ENCODE peak calls at places on chromosome 15, in ten cellular contexts. V is A549; U is lower leg skin; J is frontal cortex; Z is activated T-cell treated with anti-CD3 and anti-CD28 coated beads, Interleukin-2, amount 50 U/mL, for 72 hours; O is amniotic epithelial cell; Y is nucleus accumbens; I is foreskin fibroblast; E is bronchial epithelial cell; K is activated CD4-positive, alpha-beta T cell treated with anti-CD3 and anti-CD28 coated beads, Interleukin-2, amount 50 U/mL, for 48 hours. B is an unnamed sample.

GRCh38 chr15:25397110-25397509 is 41.7 kb downstream of the UBE3A start:
- DNase-seq in Y (no peak), J (no peak), I (no peak), U (no peak), Z (no peak), K (no peak), V (no peak), O (no peak), E (no peak), B (no peak)

GRCh38 chr15:101538177-101538576 is 48.7 kb upstream of the PCSK6 start:
- DNase-seq in I (no peak), Y (no peak), Z (no peak), V (no peak), O (no peak), U (no peak), K (no peak), E (no peak), J (no peak), B (no peak)

GRCh38 chr15:66039117-66039860 is 170.0 kb downstream of the RAB11A start:
- DNase-seq in Y (no peak), E (peak), I (no peak), V (no peak), U (no peak), Z (no peak), O (no peak), K (no peak), J (no peak), B (no peak)

GRCh38 chr15:40650479-40650878 is 44.5 kb upstream of the RAD51 start:
- DNase-seq in U (no peak), I (no peak), V (no peak), J (no peak), E (no peak), O (no peak), Z (no peak), Y (no peak), K (no peak), B (no peak)

GRCh38 chr15:61879219-61879618 is 181.0 kb downstream of the VPS13C start:
- DNase-seq in E (peak), U (no peak), Z (no peak), Y (no peak), O (no peak), I (no peak), J (no peak), V (no peak), K (no peak), B (no peak)

GRCh38 chr15:75107905-75108838 is 84.8 kb downstream of the PPCDC start:
- DNase-seq in Y (no peak), O (peak), K (peak), J (no peak), I (peak), V (peak), E (peak), Z (peak), U (peak), B (no peak)

GRCh38 chr15:92095691-92096090 is 242.2 kb downstream of the SLCO3A1 start:
- DNase-seq in J (no peak), U (no peak), V (no peak), K (no peak), Y (no peak), O (no peak), E (no peak), I (no peak), Z (peak), B (no peak)

GRCh38 chr15:41934843-41935242 is 37.5 kb downstream of the EHD4 start:
- DNase-seq in J (no peak), E (peak), V (no peak), O (no peak), Y (no peak), I (no peak), U (no peak), K (peak), Z (peak), B (peak)

GRCh38 chr15:31236184-31237041 is 90.2 kb upstream of the KLF13 start:
- DNase-seq in Y (peak), O (peak), U (peak), I (peak), J (peak), Z (no peak), K (no peak), V (peak), E (peak), B (no peak)

GRCh38 chr15:70376031-70376928 is 278.6 kb upstream of the TLE3 start:
- DNase-seq in E (no peak), I (no peak), Y (no peak), V (no peak), K (no peak), Z (no peak), O (no peak), U (no peak), J (no peak), B (no peak)

GRCh38 chr15:60070838-60071493 is 66.9 kb downstream of the FOXB1 start:
- DNase-seq in Y (no peak), V (peak), J (no peak), O (peak), U (no peak), E (peak), I (peak), Z (no peak), K (no peak), B (no peak)

GRCh38 chr15:73994419-73994883 is at the start of gene PML:
- DNase-seq in O (peak), K (peak), Z (peak), U (peak), V (peak), Y (peak), E (peak), J (peak), I (peak), B (peak)

GRCh38 chr15:75363786-75364185 is 4.6 kb downstream of the MAN2C1 start:
- DNase-seq in K (no peak), E (no peak), I (no peak), U (no peak), O (no peak), V (no peak), Y (no peak), Z (no peak), J (no peak), B (no peak)

GRCh38 chr15:91867581-91868026 is 14.1 kb downstream of the SLCO3A1 start:
- DNase-seq in U (peak), I (peak), V (peak), Y (no peak), K (peak), J (no peak), Z (no peak), O (peak), E (peak), B (no peak)

GRCh38 chr15:87477759-87478687 is 778.5 kb downstream of the NTRK3 start:
- DNase-seq in U (peak), I (peak), Y (no peak), E (peak), Z (no peak), J (peak), K (no peak), O (peak), V (peak), B (no peak)

GRCh38 chr15:52656412-52656811 is 22.8 kb downstream of the ATOSA start:
- DNase-seq in I (no peak), Y (no peak), O (no peak), K (no peak), E (no peak), U (no peak), J (no peak), Z (no peak), V (no peak), B (no peak)

GRCh38 chr15:69575387-69575786 is 122.8 kb downstream of the RPLP1 start:
- DNase-seq in Y (no peak), V (no peak), Z (no peak), J (no peak), K (no peak), U (no peak), I (no peak), E (no peak), O (no peak), B (no peak)

GRCh38 chr15:32910839-32911238 is 193.0 kb downstream of the GREM1 start:
- DNase-seq in Y (no peak), J (no peak), U (no peak), E (no peak), I (no peak), K (no peak), V (no peak), Z (no peak), O (no peak), B (no peak)

GRCh38 chr15:70833897-70834765 is 19.8 kb downstream of the LARP6 start:
- DNase-seq in Y (no peak), Z (no peak), I (peak), U (no peak), V (peak), J (no peak), O (peak), E (peak), K (no peak), B (peak)

GRCh38 chr15:61087601-61088000 is 141.5 kb downstream of the RORA start:
- DNase-seq in V (no peak), I (no peak), J (no peak), Z (no peak), K (no peak), Y (no peak), O (no peak), U (no peak), E (no peak), B (no peak)

GRCh38 chr15:76239786-76240185 is 71.5 kb downstream of the ETFA start:
- DNase-seq in V (no peak), O (no peak), Z (no peak), J (no peak), K (no peak), Y (no peak), E (no peak), I (no peak), U (no peak), B (no peak)

GRCh38 chr15:29103825-29104565 is 165.6 kb downstream of the NSMCE3 start:
- DNase-seq in U (no peak), K (peak), J (peak), O (peak), V (peak), E (peak), I (peak), Y (no peak), Z (peak), B (peak)

GRCh38 chr15:57698243-57698642 is 8.3 kb upstream of the POLR2M start:
- DNase-seq in I (no peak), E (no peak), J (no peak), O (no peak), Z (no peak), U (no peak), Y (no peak), V (no peak), K (no peak), B (no peak)

GRCh38 chr15:33104276-33104675 is 90.2 kb downstream of the FMN1 start:
- DNase-seq in U (no peak), V (no peak), O (peak), J (no peak), K (peak), Y (no peak), I (peak), Z (peak), E (peak), B (no peak)

GRCh38 chr15:67416891-67417290 is 104.0 kb upstream of the C15orf61 start:
- DNase-seq in V (peak), J (no peak), O (no peak), Y (no peak), E (no peak), Z (no peak), I (no peak), U (no peak), K (no peak), B (no peak)

GRCh38 chr15:68991723-68992122 is 22.8 kb upstream of the NOX5 start:
- DNase-seq in U (no peak), I (no peak), J (no peak), K (no peak), E (peak), V (no peak), Z (no peak), Y (no peak), O (peak), B (no peak)

GRCh38 chr15:85730001-85730820 is 64.5 kb downstream of the KLHL25 start:
- DNase-seq in K (peak), V (peak), Y (no peak), J (peak), U (no peak), Z (peak), O (peak), I (peak), E (peak), B (no peak)

GRCh38 chr15:27601239-27601942 is 497.7 kb downstream of the OCA2 start:
- DNase-seq in V (peak), U (no peak), Y (no peak), E (peak), I (peak), Z (no peak), O (no peak), J (no peak), K (no peak), B (no peak)

GRCh38 chr15:99421758-99422157 is 144.0 kb upstream of the MEF2A start:
- DNase-seq in E (no peak), K (no peak), O (no peak), Z (no peak), J (no peak), Y (no peak), U (no peak), V (no peak), I (no peak), B (no peak)

GRCh38 chr15:101115887-101116680 is 135.8 kb downstream of the CHSY1 start:
- DNase-seq in I (peak), K (no peak), O (peak), E (no peak), V (no peak), J (no peak), U (no peak), Z (no peak), Y (no peak), B (no peak)